ENCODE peak calls at places on chromosome 16, in six cellular contexts. One of them, this sample, is unnamed.

GRCh38 chr16:84095466-84095865 is 21.3 kb downstream of the MBTPS1 start:
- DNase-seq in left ventricle myocardium inferior: peak; percentile 47
- DNase-seq in thoracic aorta: no peak
- DNase-seq in aorta: no peak
- DNase-seq in right cardiac atrium: no peak
- DNase-seq in lower lobe of right lung: no peak
- DNase-seq in this sample: no peak

GRCh38 chr16:31351246-31351936 is 3.6 kb upstream of the ITGAX start:
- DNase-seq in right cardiac atrium: no peak
- DNase-seq in aorta: no peak
- DNase-seq in lower lobe of right lung: no peak
- DNase-seq in left ventricle myocardium inferior: no peak
- DNase-seq in thoracic aorta: no peak
- DNase-seq in this sample: no peak

GRCh38 chr16:73096510-73096909 is 48.6 kb upstream of the ZFHX3 start:
- DNase-seq in lower lobe of right lung: no peak
- DNase-seq in aorta: no peak
- DNase-seq in thoracic aorta: no peak
- DNase-seq in right cardiac atrium: no peak
- DNase-seq in left ventricle myocardium inferior: no peak
- DNase-seq in this sample: no peak

GRCh38 chr16:72854537-72854936 is 193.4 kb downstream of the ZFHX3 start:
- DNase-seq in lower lobe of right lung: no peak
- DNase-seq in aorta: no peak
- DNase-seq in left ventricle myocardium inferior: no peak
- DNase-seq in thoracic aorta: no peak
- DNase-seq in right cardiac atrium: no peak
- DNase-seq in this sample: no peak

GRCh38 chr16:27217256-27217655 is 13.9 kb downstream of the KDM8 start:
- DNase-seq in aorta: peak; percentile 68
- DNase-seq in left ventricle myocardium inferior: no peak
- DNase-seq in lower lobe of right lung: no peak
- DNase-seq in thoracic aorta: no peak
- DNase-seq in right cardiac atrium: peak; percentile 75
- DNase-seq in this sample: no peak

GRCh38 chr16:51276335-51276734 is 125.3 kb upstream of the SALL1 start:
- DNase-seq in lower lobe of right lung: no peak
- DNase-seq in thoracic aorta: no peak
- DNase-seq in aorta: no peak
- DNase-seq in right cardiac atrium: no peak
- DNase-seq in left ventricle myocardium inferior: no peak
- DNase-seq in this sample: no peak

GRCh38 chr16:57405194-57405593 is 627 bp downstream of the CCL17 start:
- DNase-seq in lower lobe of right lung: no peak
- DNase-seq in thoracic aorta: no peak
- DNase-seq in left ventricle myocardium inferior: no peak
- DNase-seq in right cardiac atrium: no peak
- DNase-seq in aorta: no peak
- DNase-seq in this sample: no peak

GRCh38 chr16:31032736-31033708 is at the start of gene STX4:
- DNase-seq in left ventricle myocardium inferior: peak; percentile 98
- DNase-seq in aorta: peak; percentile 100
- DNase-seq in right cardiac atrium: peak; percentile 99
- DNase-seq in thoracic aorta: peak; percentile 92
- DNase-seq in lower lobe of right lung: peak; percentile 99
- DNase-seq in this sample: peak; percentile 98

GRCh38 chr16:62190426-62190825 is 154.2 kb upstream of the CDH8 start:
- DNase-seq in left ventricle myocardium inferior: no peak
- DNase-seq in thoracic aorta: no peak
- DNase-seq in right cardiac atrium: no peak
- DNase-seq in aorta: no peak
- DNase-seq in lower lobe of right lung: no peak
- DNase-seq in this sample: no peak

GRCh38 chr16:53546988-53547391 is 44.0 kb upstream of the AKTIP start:
- DNase-seq in lower lobe of right lung: no peak
- DNase-seq in aorta: no peak
- DNase-seq in thoracic aorta: no peak
- DNase-seq in left ventricle myocardium inferior: no peak
- DNase-seq in right cardiac atrium: no peak
- DNase-seq in this sample: no peak

GRCh38 chr16:49061315-49061714 is 220.3 kb downstream of the CBLN1 start:
- DNase-seq in left ventricle myocardium inferior: peak; percentile 49
- DNase-seq in right cardiac atrium: no peak
- DNase-seq in thoracic aorta: no peak
- DNase-seq in lower lobe of right lung: no peak
- DNase-seq in aorta: no peak
- DNase-seq in this sample: no peak

DNA sequence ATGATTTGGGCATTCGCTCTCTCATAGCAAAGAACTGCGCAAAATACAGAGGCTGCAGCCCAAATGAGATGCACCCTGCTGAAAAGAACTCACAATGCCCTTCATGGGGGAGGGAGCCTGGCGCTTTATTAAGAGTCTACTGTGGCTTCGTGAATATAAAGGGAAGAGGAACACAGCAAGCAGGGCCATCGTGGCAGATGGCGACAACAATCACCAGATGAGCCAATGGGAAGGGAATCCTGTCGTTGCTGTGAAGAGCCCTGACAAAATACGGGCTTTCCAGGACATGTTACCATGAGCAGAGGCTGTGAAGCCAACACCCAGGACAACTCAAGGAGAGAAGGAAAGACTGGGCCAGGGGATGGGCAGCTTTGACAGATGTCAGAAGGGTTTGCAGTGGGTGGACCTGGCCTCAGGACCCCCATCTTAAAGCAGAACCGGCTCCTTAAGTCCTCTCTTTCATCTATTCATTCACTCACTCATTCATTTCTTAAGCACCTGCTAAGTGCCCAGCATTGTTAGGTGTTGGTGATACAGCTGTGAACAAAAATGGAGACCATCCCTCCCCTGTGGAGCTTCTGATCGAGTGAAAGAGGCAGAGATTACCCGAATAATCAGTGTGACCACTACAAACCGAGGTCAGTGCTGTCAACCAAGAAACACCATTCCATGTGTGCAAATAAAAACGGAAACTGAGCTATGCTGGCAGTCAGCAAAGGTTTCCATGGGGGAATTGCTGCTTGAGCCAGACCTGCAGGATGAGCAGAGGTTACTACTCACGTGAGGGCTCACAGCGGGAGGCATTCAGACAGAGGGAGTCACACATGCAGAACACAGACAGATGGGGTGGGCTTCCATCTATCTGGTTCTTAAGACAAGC is 125.8 kb downstream of the DYNLRB2 start:
- DNase-seq in left ventricle myocardium inferior: no peak
- DNase-seq in thoracic aorta: no peak
- DNase-seq in lower lobe of right lung: no peak
- DNase-seq in right cardiac atrium: no peak
- DNase-seq in aorta: no peak
- DNase-seq in this sample: no peak
- H3K4me3 ChIP-seq in left ventricle myocardium inferior: no peak overlapping the region
- H3K4me3 ChIP-seq in thoracic aorta: no peak overlapping the region
- H3K4me3 ChIP-seq in lower lobe of right lung: no peak overlapping the region
- H3K4me3 ChIP-seq in right cardiac atrium: no peak overlapping the region
- H3K4me3 ChIP-seq in aorta: no peak overlapping the region
- H3K4me3 ChIP-seq in this sample: no peak overlapping the region

GRCh38 chr16:89452925-89453324 is 37.4 kb downstream of the ANKRD11 start:
- DNase-seq in aorta: no peak
- DNase-seq in right cardiac atrium: no peak
- DNase-seq in left ventricle myocardium inferior: no peak
- DNase-seq in lower lobe of right lung: no peak
- DNase-seq in thoracic aorta: no peak
- DNase-seq in this sample: no peak
- H3K4me1 ChIP-seq in aorta: peaks cover 2% of the 10 kb centered on the region
- H3K4me1 ChIP-seq in right cardiac atrium: peaks cover 15% of the 10 kb centered on the region
- H3K4me1 ChIP-seq in left ventricle myocardium inferior: peaks cover 76% of the 10 kb centered on the region
- H3K4me1 ChIP-seq in lower lobe of right lung: peaks cover 65% of the 10 kb centered on the region
- H3K4me1 ChIP-seq in thoracic aorta: peaks cover 30% of the 10 kb centered on the region
- H3K4me1 ChIP-seq in this sample: peaks cover 9% of the 10 kb centered on the region

DNA sequence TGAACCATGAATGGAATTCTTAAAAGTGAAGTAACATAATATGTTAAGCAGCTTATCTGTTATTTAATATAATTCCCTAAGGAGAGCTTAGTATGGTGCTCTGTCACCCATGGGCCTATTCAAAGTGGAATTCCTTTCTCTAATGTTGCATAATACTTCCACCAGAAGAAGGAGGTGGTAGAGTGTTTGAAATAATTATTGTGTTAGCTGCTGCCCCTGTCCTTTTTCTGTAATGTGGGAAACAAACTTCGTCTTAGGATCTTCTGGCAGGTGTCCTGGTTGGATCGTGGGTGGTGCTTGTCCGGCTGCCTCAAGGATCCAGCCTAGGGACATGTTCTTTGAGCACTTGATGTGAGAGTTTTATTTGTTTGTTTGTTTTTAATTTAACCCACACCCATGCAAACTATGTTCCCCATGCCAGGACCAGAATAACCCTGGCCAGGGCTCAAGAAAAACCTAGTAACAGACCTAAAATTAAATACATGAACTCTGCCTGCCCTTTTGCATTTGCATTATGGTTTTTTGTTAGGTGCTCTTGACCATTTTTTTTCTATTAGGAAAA is 46.1 kb downstream of the ZNRF1 start:
- DNase-seq in thoracic aorta: no peak
- DNase-seq in right cardiac atrium: peak; percentile 58
- DNase-seq in aorta: no peak
- DNase-seq in left ventricle myocardium inferior: peak; percentile 46
- DNase-seq in lower lobe of right lung: peak; percentile 70
- DNase-seq in this sample: no peak
- H3K4me3 ChIP-seq in thoracic aorta: peak overlapping the region; percentile 4
- H3K4me3 ChIP-seq in right cardiac atrium: no peak overlapping the region
- H3K4me3 ChIP-seq in aorta: no peak overlapping the region
- H3K4me3 ChIP-seq in left ventricle myocardium inferior: peak overlapping the region; percentile 27
- H3K4me3 ChIP-seq in lower lobe of right lung: no peak overlapping the region
- H3K4me3 ChIP-seq in this sample: no peak overlapping the region

DNA sequence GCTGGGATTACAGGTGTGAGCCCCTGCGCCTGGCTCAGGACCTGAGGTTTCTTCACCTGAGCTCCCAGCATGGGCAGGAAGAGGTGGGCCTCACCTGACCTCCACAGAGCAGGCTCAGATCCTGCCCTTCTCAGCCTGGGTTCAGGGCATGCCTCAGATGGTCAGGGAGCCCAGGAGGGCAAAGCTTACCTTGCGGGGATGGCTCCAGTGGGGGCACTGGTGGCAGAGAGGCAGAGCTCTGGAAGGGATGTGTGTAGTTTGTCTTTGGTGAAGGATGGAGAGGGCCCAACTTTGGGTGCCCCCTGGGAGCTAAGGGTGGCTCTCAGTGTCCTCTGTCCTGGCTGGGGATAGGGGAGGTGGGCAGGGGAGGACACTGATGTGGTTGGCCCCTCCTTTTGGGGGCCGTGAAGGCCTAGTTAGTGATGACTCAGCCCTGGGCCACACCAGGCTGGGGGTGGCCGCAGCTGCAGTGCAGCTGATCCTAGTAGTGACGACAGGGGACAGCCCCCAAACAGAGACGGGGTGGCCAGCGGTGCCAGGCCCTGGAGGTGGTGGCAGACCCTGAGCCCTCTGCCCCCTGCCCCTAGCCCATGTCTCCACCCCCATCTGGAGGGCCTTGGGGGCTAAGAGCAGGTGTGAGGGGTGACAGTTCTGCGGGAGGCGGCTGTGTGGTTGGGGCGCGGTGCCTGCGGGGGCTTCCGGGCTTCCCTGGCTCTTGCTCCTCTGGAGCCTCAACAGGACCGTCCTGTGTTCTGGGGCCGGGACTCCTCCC is 5.8 kb downstream of the NHERF2 start:
- DNase-seq in aorta: no peak
- DNase-seq in lower lobe of right lung: no peak
- DNase-seq in thoracic aorta: no peak
- DNase-seq in right cardiac atrium: no peak
- DNase-seq in left ventricle myocardium inferior: peak; percentile 48
- DNase-seq in this sample: no peak
- H3K4me1 ChIP-seq in aorta: no peaks in the 10 kb centered on the region
- H3K4me1 ChIP-seq in lower lobe of right lung: peaks cover 88% of the 10 kb centered on the region
- H3K4me1 ChIP-seq in thoracic aorta: peaks cover 32% of the 10 kb centered on the region
- H3K4me1 ChIP-seq in right cardiac atrium: peaks cover 2% of the 10 kb centered on the region
- H3K4me1 ChIP-seq in left ventricle myocardium inferior: peaks cover 80% of the 10 kb centered on the region
- H3K4me1 ChIP-seq in this sample: no peaks in the 10 kb centered on the region

GRCh38 chr16:8590811-8591210 is 500 bp upstream of the TMEM114 start:
- DNase-seq in aorta: no peak
- DNase-seq in left ventricle myocardium inferior: no peak
- DNase-seq in lower lobe of right lung: no peak
- DNase-seq in thoracic aorta: no peak
- DNase-seq in right cardiac atrium: no peak
- DNase-seq in this sample: no peak

GRCh38 chr16:8587065-8587464 is 3.2 kb downstream of the TMEM114 start:
- DNase-seq in lower lobe of right lung: no peak
- DNase-seq in aorta: no peak
- DNase-seq in right cardiac atrium: no peak
- DNase-seq in left ventricle myocardium inferior: no peak
- DNase-seq in thoracic aorta: no peak
- DNase-seq in this sample: no peak

GRCh38 chr16:8590161-8590688 is at the start of gene TMEM114:
- DNase-seq in right cardiac atrium: no peak
- DNase-seq in thoracic aorta: no peak
- DNase-seq in left ventricle myocardium inferior: no peak
- DNase-seq in aorta: no peak
- DNase-seq in lower lobe of right lung: no peak
- DNase-seq in this sample: no peak

GRCh38 chr16:8589293-8590160 is 784 bp downstream of the TMEM114 start:
- DNase-seq in left ventricle myocardium inferior: no peak
- DNase-seq in thoracic aorta: no peak
- DNase-seq in lower lobe of right lung: no peak
- DNase-seq in right cardiac atrium: no peak
- DNase-seq in aorta: no peak
- DNase-seq in this sample: no peak

DNA sequence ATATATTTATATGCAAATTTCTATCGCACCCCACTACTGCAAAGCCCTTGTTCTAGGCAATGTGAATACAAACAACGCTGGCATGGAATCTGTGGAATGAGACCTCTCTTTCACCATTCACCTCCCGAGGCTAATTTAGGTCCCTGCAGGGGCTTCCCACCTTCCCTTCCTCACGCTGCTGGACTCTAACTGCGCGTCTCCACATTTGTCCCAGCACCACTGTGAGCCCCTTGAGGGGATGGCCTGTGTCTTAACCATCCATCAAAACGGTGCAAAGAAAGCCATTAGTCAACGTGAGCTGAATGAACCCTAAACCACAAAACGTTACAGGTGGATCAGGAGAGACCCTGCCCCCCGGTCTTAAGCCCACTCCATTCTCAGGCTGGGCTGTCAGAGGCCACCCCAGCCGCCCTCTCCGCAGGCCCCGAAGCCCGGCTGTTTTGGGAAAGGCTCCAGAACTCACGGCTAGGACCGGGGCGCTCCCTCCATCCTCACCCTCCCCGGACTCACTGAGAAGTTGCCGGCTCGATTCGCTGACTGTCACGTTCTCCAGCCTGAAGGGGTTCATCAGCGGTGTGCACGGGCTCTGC is 1.5 kb downstream of the TMEM114 start:
- DNase-seq in left ventricle myocardium inferior: no peak
- DNase-seq in thoracic aorta: no peak
- DNase-seq in aorta: no peak
- DNase-seq in lower lobe of right lung: no peak
- DNase-seq in right cardiac atrium: no peak
- DNase-seq in this sample: no peak
- H3K4me3 ChIP-seq in left ventricle myocardium inferior: peak overlapping the region; percentile 52
- H3K4me3 ChIP-seq in thoracic aorta: peak overlapping the region; percentile 54
- H3K4me3 ChIP-seq in aorta: no peak overlapping the region
- H3K4me3 ChIP-seq in lower lobe of right lung: no peak overlapping the region
- H3K4me3 ChIP-seq in right cardiac atrium: no peak overlapping the region
- H3K4me3 ChIP-seq in this sample: no peak overlapping the region

This sample was measured in small intestine.